ENCODE peak calls at places on chromosome 17, in ten cellular contexts. X is heart right ventricle, Y is Peyer's patch, A is lung, S is SK-N-SH, B is heart left ventricle, T is tibial artery, E is fibroblast of lung, R is endodermal cell, P is IMR-90. O is an unnamed sample. For H3K4me1 and H3K27me3, the result is how much of the 10 kb centered on the place peaks cover.

GRCh38 chr17:52419256-52419655 is 260.7 kb upstream of the CA10 start:
- DNase-seq in X (no peak), Y (no peak), A (no peak), S (no peak), B (no peak), T (no peak), E (no peak), R (no peak), P (no peak), O (peak)

GRCh38 chr17:80774643-80775281 is 216.9 kb upstream of the CHMP6 start:
- DNase-seq in X (no peak), Y (no peak), A (no peak), S (no peak), B (no peak), T (no peak), E (no peak), R (no peak), P (no peak), O (no peak)

GRCh38 chr17:51103451-51103850 is 17.2 kb downstream of the SPAG9 start:
- DNase-seq in X (no peak), Y (no peak), A (peak), S (no peak), B (no peak), T (no peak), E (peak), R (peak), P (no peak), O (peak)

GRCh38 chr17:5544115-5544514 is 40.2 kb downstream of the NLRP1 start:
- DNase-seq in X (no peak), Y (no peak), A (no peak), S (no peak), B (no peak), T (no peak), E (no peak), R (no peak), P (no peak), O (no peak)

GRCh38 chr17:35082073-35082657 is 18.7 kb upstream of the RFFL start:
- DNase-seq in X (no peak), Y (no peak), A (no peak), S (peak), B (no peak), T (no peak), E (peak), R (no peak), P (peak), O (no peak)

GRCh38 chr17:48326311-48326710 is 103.7 kb downstream of the SKAP1 start:
- DNase-seq in X (no peak), Y (no peak), A (no peak), S (no peak), B (no peak), T (no peak), E (no peak), R (no peak), P (no peak), O (no peak)

GRCh38 chr17:60077672-60078519 is 825 bp downstream of the HEATR6 start:
- DNase-seq in X (no peak), Y (no peak), A (no peak), S (peak), B (no peak), T (no peak), E (peak), R (no peak), P (no peak), O (no peak)

GRCh38 chr17:80265205-80266068 is 4.8 kb downstream of the RNF213 start:
- DNase-seq in X (no peak), Y (no peak), A (peak), S (no peak), B (no peak), T (no peak), E (peak), R (peak), P (no peak), O (no peak)

GRCh38 chr17:66580178-66580577 is 254.7 kb upstream of the CACNG5 start:
- DNase-seq in X (peak), Y (no peak), A (peak), S (no peak), B (peak), T (peak), E (peak), R (peak), P (peak), O (peak)

GRCh38 chr17:29733151-29733550 is 110.4 kb upstream of the CORO6 start:
- DNase-seq in X (no peak), Y (no peak), A (no peak), S (no peak), B (no peak), T (no peak), E (no peak), R (no peak), P (peak), O (no peak)

GRCh38 chr17:28325221-28325620 is 6.2 kb downstream of the TMEM97 start:
- DNase-seq in X (no peak), Y (no peak), A (no peak), S (no peak), B (no peak), T (no peak), E (no peak), R (peak), P (no peak), O (no peak)

GRCh38 chr17:82031885-82032627 is 578 bp downstream of the RAC3 start:
- DNase-seq in X (no peak), Y (peak), A (no peak), S (peak), B (no peak), T (no peak), E (no peak), R (peak), P (no peak), O (peak)

GRCh38 chr17:4173771-4174170 is 30.8 kb downstream of the CYB5D2 start:
- DNase-seq in X (no peak), Y (no peak), A (no peak), S (no peak), B (no peak), T (no peak), E (no peak), R (no peak), P (no peak), O (no peak)

GRCh38 chr17:51165680-51166197 is 472 bp upstream of the NME2 start:
- DNase-seq in X (peak), Y (no peak), A (no peak), S (peak), B (peak), T (no peak), E (peak), R (no peak), P (peak), O (peak)

GRCh38 chr17:42918902-42919521 is 18.4 kb downstream of the G6PC1 start:
- DNase-seq in X (no peak), Y (no peak), A (no peak), S (no peak), B (no peak), T (no peak), E (no peak), R (no peak), P (no peak), O (peak)

GRCh38 chr17:52606098-52606497 is 447.6 kb upstream of the CA10 start:
- DNase-seq in X (no peak), Y (no peak), A (no peak), S (no peak), B (no peak), T (no peak), E (peak), R (no peak), P (no peak), O (no peak)

GRCh38 chr17:35245196-35245486 is 2.3 kb downstream of the SLFN5 start:
- DNase-seq in X (no peak), Y (no peak), A (no peak), S (no peak), B (no peak), T (no peak), E (peak), R (no peak), P (peak), O (no peak)

GRCh38 chr17:28735242-28735722 is 6.7 kb downstream of the NEK8 start:
- DNase-seq in X (no peak), Y (no peak), A (no peak), S (no peak), B (no peak), T (no peak), E (no peak), R (no peak), P (no peak), O (no peak)

GRCh38 chr17:8060274-8060673 is 21.4 kb downstream of the ALOX15B start:
- DNase-seq in X (peak), Y (peak), A (peak), S (peak), B (no peak), T (no peak), E (peak), R (peak), P (peak), O (peak)

GRCh38 chr17:50055426-50056216 is at the start of gene ITGA3:
- DNase-seq in X (peak), Y (peak), A (peak), S (peak), B (peak), T (peak), E (peak), R (peak), P (peak), O (peak)

GRCh38 chr17:64775701-64776570 is 113.8 kb upstream of the SMURF2 start:
- DNase-seq in X (no peak), Y (no peak), A (no peak), S (no peak), B (no peak), T (peak), E (no peak), R (no peak), P (no peak), O (no peak)

GRCh38 chr17:66580601-66581385 is 254.1 kb upstream of the CACNG5 start:
- DNase-seq in X (peak), Y (no peak), A (peak), S (peak), B (peak), T (no peak), E (no peak), R (no peak), P (peak), O (peak)

GRCh38 chr17:33674685-33675084 is 381.6 kb upstream of the ASIC2 start:
- DNase-seq in X (peak), Y (peak), A (peak), S (peak), B (peak), T (peak), E (peak), R (peak), P (peak), O (peak)

GRCh38 chr17:5552841-5553240 is 31.5 kb downstream of the NLRP1 start:
- DNase-seq in X (no peak), Y (no peak), A (no peak), S (no peak), B (no peak), T (no peak), E (no peak), R (no peak), P (no peak), O (no peak)

GRCh38 chr17:63850401-63850800 is 7.9 kb upstream of the SMARCD2 start:
- DNase-seq in X (no peak), Y (no peak), A (no peak), S (no peak), B (no peak), T (no peak), E (no peak), R (no peak), P (no peak), O (no peak)

GRCh38 chr17:31825961-31826691 is 32.9 kb downstream of the COPRS start:
- DNase-seq in X (no peak), Y (no peak), A (no peak), S (peak), B (no peak), T (peak), E (no peak), R (no peak), P (peak), O (no peak)

GRCh38 chr17:81514485-81514734 is 1.8 kb upstream of the ACTG1 start:
- DNase-seq in X (no peak), Y (no peak), A (no peak), S (no peak), B (no peak), T (no peak), E (no peak), R (no peak), P (no peak), O (no peak)

GRCh38 chr17:57948555-57949420 is 6.4 kb downstream of the CUEDC1 start:
- DNase-seq in X (no peak), Y (no peak), A (peak), S (no peak), B (peak), T (peak), E (peak), R (peak), P (peak), O (no peak)

GRCh38 chr17:61624951-61625350 is 33.9 kb upstream of the NACA2 start:
- DNase-seq in X (no peak), Y (no peak), A (no peak), S (no peak), B (no peak), T (no peak), E (no peak), R (no peak), P (no peak), O (no peak)

GRCh38 chr17:72387487-72387886 is 266.7 kb downstream of the SOX9 start:
- DNase-seq in X (no peak), Y (no peak), A (no peak), S (no peak), B (no peak), T (no peak), E (peak), R (no peak), P (peak), O (no peak)

GRCh38 chr17:72514888-72515287 is 394.1 kb downstream of the SOX9 start:
- DNase-seq in X (peak), Y (no peak), A (no peak), S (no peak), B (peak), T (no peak), E (peak), R (no peak), P (peak), O (no peak)

GRCh38 chr17:30969989-30970680 is 704 bp upstream of the RNF135 start:
- DNase-seq in X (no peak), Y (peak), A (no peak), S (no peak), B (no peak), T (peak), E (no peak), R (peak), P (no peak), O (peak)

GRCh38 chr17:9021158-9021984 is at the start of gene NTN1:
- DNase-seq in X (peak), Y (peak), A (no peak), S (peak), B (peak), T (peak), E (peak), R (peak), P (peak), O (peak)

GRCh38 chr17:43578699-43579569 is 32.8 kb upstream of the ETV4 start:
- DNase-seq in X (no peak), Y (peak), A (no peak), S (peak), B (no peak), T (no peak), E (peak), R (peak), P (peak), O (no peak)

GRCh38 chr17:69179227-69179952 is 37.7 kb upstream of the ABCA6 start:
- DNase-seq in X (no peak), Y (no peak), A (no peak), S (no peak), B (no peak), T (no peak), E (peak), R (no peak), P (peak), O (peak)

GRCh38 chr17:46029627-46030026 is 30.6 kb downstream of the STH start:
- DNase-seq in X (no peak), Y (no peak), A (no peak), S (no peak), B (no peak), T (no peak), E (no peak), R (no peak), P (no peak), O (no peak)

GRCh38 chr17:6254036-6254435 is 180.9 kb downstream of the AIPL1 start:
- DNase-seq in X (no peak), Y (no peak), A (no peak), S (no peak), B (no peak), T (no peak), E (peak), R (no peak), P (no peak), O (no peak)

GRCh38 chr17:39641883-39642282 is 4.9 kb downstream of the STARD3 start:
- DNase-seq in X (no peak), Y (no peak), A (no peak), S (no peak), B (no peak), T (no peak), E (no peak), R (no peak), P (no peak), O (no peak)

GRCh38 chr17:59505610-59506276 is 59.7 kb upstream of the DHX40 start:
- DNase-seq in X (no peak), Y (no peak), A (no peak), S (no peak), B (no peak), T (no peak), E (peak), R (peak), P (peak), O (no peak)

GRCh38 chr17:78917451-78918307 is 7.5 kb downstream of the TIMP2 start:
- DNase-seq in X (no peak), Y (no peak), A (no peak), S (no peak), B (no peak), T (no peak), E (no peak), R (no peak), P (no peak), O (no peak)
- H3K4me1 ChIP-seq in X (half or more), Y (under half), A (under half), S (under half), B (half or more), T (half or more), E (under half), R (under half), P (under half), O (half or more)

GRCh38 chr17:83035722-83036121 is 43.7 kb upstream of the METRNL start:
- DNase-seq in X (no peak), Y (no peak), A (no peak), S (no peak), B (no peak), T (no peak), E (no peak), R (no peak), P (no peak), O (no peak)

GRCh38 chr17:83037084-83037950 is 42.1 kb upstream of the METRNL start:
- DNase-seq in X (no peak), Y (no peak), A (no peak), S (peak), B (no peak), T (no peak), E (no peak), R (peak), P (no peak), O (no peak)

GRCh38 chr17:83036193-83036592 is 43.2 kb upstream of the METRNL start:
- DNase-seq in X (no peak), Y (no peak), A (no peak), S (no peak), B (no peak), T (no peak), E (no peak), R (peak), P (no peak), O (no peak)

GRCh38 chr17:83034525-83034924 is 44.9 kb upstream of the METRNL start:
- DNase-seq in X (no peak), Y (no peak), A (no peak), S (no peak), B (no peak), T (no peak), E (no peak), R (peak), P (no peak), O (no peak)

GRCh38 chr17:83036666-83037065 is 42.7 kb upstream of the METRNL start:
- DNase-seq in X (no peak), Y (no peak), A (no peak), S (no peak), B (no peak), T (no peak), E (no peak), R (peak), P (no peak), O (no peak)
- H3K27me3 ChIP-seq in X (under half), Y (under half), A (under half), S (under half), B (under half), T (under half), E (under half), R (under half), P (under half), O (under half)

DNA sequence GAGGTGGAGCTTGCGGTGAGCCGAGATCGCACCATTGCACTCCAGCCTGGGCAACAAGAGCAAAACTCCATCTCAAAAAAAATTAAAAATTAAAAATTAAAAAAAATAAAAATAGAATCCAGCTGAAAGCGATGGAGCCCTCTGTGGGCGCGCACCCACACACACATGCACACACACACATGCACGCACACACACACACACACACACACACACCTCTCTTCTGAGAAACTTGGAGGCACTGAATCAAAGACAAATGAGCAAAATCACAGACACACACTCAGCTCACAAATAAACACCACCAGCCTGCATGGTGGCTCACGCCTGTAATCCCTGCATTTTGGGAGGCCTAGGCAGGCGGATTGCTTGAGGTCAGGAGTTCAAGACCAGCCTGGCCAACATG is 9.6 kb upstream of the FADS6 start:
- DNase-seq in X (no peak), Y (no peak), A (no peak), S (no peak), B (no peak), T (no peak), E (no peak), R (no peak), P (no peak), O (no peak)
- H3K4me1 ChIP-seq in X (under half), Y (under half), A (under half), S (under half), B (under half), T (under half), E (under half), R (under half), P (under half), O (under half)

GRCh38 chr17:19312406-19312805 is 50.1 kb downstream of the B9D1 start:
- DNase-seq in X (no peak), Y (no peak), A (no peak), S (no peak), B (no peak), T (no peak), E (no peak), R (no peak), P (no peak), O (no peak)

GRCh38 chr17:19315104-19315503 is 47.4 kb downstream of the B9D1 start:
- DNase-seq in X (no peak), Y (no peak), A (no peak), S (no peak), B (no peak), T (no peak), E (no peak), R (peak), P (no peak), O (no peak)

GRCh38 chr17:19313746-19314651 is 48.5 kb downstream of the B9D1 start:
- DNase-seq in X (no peak), Y (no peak), A (no peak), S (no peak), B (no peak), T (no peak), E (no peak), R (peak), P (no peak), O (no peak)

GRCh38 chr17:19311421-19312215 is 50.9 kb downstream of the B9D1 start:
- DNase-seq in X (peak), Y (no peak), A (no peak), S (no peak), B (peak), T (no peak), E (peak), R (peak), P (peak), O (no peak)

GRCh38 chr17:19313066-19313745 is 49.3 kb downstream of the B9D1 start:
- DNase-seq in X (no peak), Y (no peak), A (no peak), S (no peak), B (no peak), T (no peak), E (no peak), R (no peak), P (no peak), O (no peak)
- H3K27me3 ChIP-seq in X (under half), Y (under half), A (under half), S (under half), B (under half), T (under half), E (under half), R (under half), P (under half), O (under half)

GRCh38 chr17:74608511-74608910 is 15.0 kb downstream of the CD300E start:
- DNase-seq in X (no peak), Y (no peak), A (no peak), S (no peak), B (no peak), T (no peak), E (no peak), R (no peak), P (no peak), O (no peak)
- H3K4me1 ChIP-seq in X (under half), Y (under half), A (under half), S (under half), B (under half), T (under half), E (under half), R (under half), P (under half), O (under half)

GRCh38 chr17:76879254-76879653 is 11.1 kb downstream of the MGAT5B start:
- DNase-seq in X (no peak), Y (no peak), A (no peak), S (no peak), B (no peak), T (no peak), E (no peak), R (no peak), P (no peak), O (no peak)
- H3K27me3 ChIP-seq in X (under half), Y (under half), A (under half), S (under half), B (under half), T (half or more), E (under half), R (under half), P (under half), O (under half)

DNA sequence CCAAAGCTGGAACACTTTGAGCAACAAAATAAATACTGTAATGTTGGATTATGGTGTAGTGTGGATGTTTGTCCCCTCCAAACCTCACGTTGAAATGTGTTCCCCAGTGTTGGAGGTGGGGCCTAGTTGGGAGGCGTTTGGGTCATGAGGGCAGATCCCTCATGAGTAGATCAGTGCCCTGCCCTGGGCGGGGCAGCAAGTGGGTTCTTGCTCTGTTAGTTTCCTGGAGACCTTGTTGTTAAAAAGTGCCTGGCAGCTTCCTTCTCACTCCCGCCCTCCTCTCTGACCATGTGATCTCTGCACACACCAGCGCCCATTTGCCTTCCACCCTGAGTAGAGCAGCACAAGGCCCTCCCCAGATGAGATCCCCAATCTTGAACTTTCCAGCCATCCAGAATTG is 67.6 kb downstream of the MPRIP start:
- DNase-seq in X (no peak), Y (peak), A (peak), S (no peak), B (no peak), T (no peak), E (no peak), R (no peak), P (no peak), O (peak)
- H3K4me1 ChIP-seq in X (half or more), Y (under half), A (half or more), S (under half), B (half or more), T (half or more), E (under half), R (under half), P (under half), O (half or more)